ENCODE peak calls at places on chromosomes 5 and 9, in ten cellular contexts. K is HCT116, G is prostate gland, M is transverse colon, A is K562, E is GM12891, W is endothelial cell of umbilical vein, H is stomach, T is spleen, O is suprapubic skin. R is an unnamed sample.

GRCh38 chr5:142512680-142513042 is 173.2 kb downstream of the FGF1 start:
- DNase-seq in K (peak), G (no peak), M (no peak), A (no peak), E (no peak), W (no peak), H (no peak), T (no peak), O (no peak), R (no peak)

GRCh38 chr5:100595812-100596173 is 60.6 kb downstream of the FAM174A start:
- DNase-seq in K (no peak), G (no peak), M (no peak), A (no peak), E (no peak), W (no peak), H (no peak), T (no peak), O (no peak), R (no peak)

GRCh38 chr5:5040712-5041111 is 99.4 kb upstream of the ADAMTS16 start:
- DNase-seq in K (no peak), G (no peak), M (no peak), A (no peak), E (no peak), W (no peak), H (no peak), T (no peak), O (no peak), R (no peak)

GRCh38 chr9:112061152-112061740 is 113.9 kb downstream of the SUSD1 start:
- DNase-seq in K (peak), G (no peak), M (peak), A (peak), E (peak), W (peak), H (peak), T (peak), O (peak), R (peak)

GRCh38 chr5:56979968-56980367 is 28.0 kb upstream of the MIER3 start:
- DNase-seq in K (no peak), G (no peak), M (no peak), A (no peak), E (no peak), W (no peak), H (no peak), T (no peak), O (no peak), R (no peak)

GRCh38 chr5:92980491-92980890 is 600.5 kb downstream of the NR2F1-AS1 start:
- DNase-seq in K (no peak), G (no peak), M (no peak), A (no peak), E (no peak), W (no peak), H (no peak), T (no peak), O (no peak), R (no peak)

GRCh38 chr5:84384604-84385575 is at the start of gene EDIL3:
- DNase-seq in K (no peak), G (no peak), M (peak), A (no peak), E (no peak), W (peak), H (no peak), T (peak), O (no peak), R (peak)

GRCh38 chr5:126055348-126055729 is 367.9 kb upstream of the GRAMD2B start:
- DNase-seq in K (no peak), G (no peak), M (no peak), A (no peak), E (no peak), W (no peak), H (no peak), T (no peak), O (no peak), R (no peak)

GRCh38 chr5:2912741-2913140 is 161.3 kb upstream of the IRX2 start:
- DNase-seq in K (no peak), G (no peak), M (no peak), A (no peak), E (no peak), W (no peak), H (no peak), T (peak), O (no peak), R (no peak)

GRCh38 chr9:127444921-127445850 is 6.0 kb downstream of the RPL12 start:
- DNase-seq in K (no peak), G (no peak), M (no peak), A (no peak), E (no peak), W (no peak), H (no peak), T (no peak), O (no peak), R (no peak)

GRCh38 chr5:133383580-133383939 is 228.8 kb downstream of the FSTL4 start:
- DNase-seq in K (no peak), G (no peak), M (no peak), A (no peak), E (no peak), W (no peak), H (peak), T (no peak), O (no peak), R (peak)

GRCh38 chr9:116546711-116547581 is 140.2 kb upstream of the TRIM32 start:
- DNase-seq in K (no peak), G (no peak), M (no peak), A (no peak), E (no peak), W (no peak), H (no peak), T (no peak), O (no peak), R (no peak)

GRCh38 chr9:77457916-77458592 is 190.1 kb downstream of the GNA14 start:
- DNase-seq in K (peak), G (peak), M (peak), A (peak), E (peak), W (peak), H (peak), T (peak), O (no peak), R (peak)

GRCh38 chr5:143217065-143217803 is 186.3 kb downstream of the NR3C1 start:
- DNase-seq in K (no peak), G (no peak), M (no peak), A (no peak), E (no peak), W (no peak), H (no peak), T (no peak), O (no peak), R (no peak)

GRCh38 chr5:71658916-71659661 is 60.0 kb upstream of the CARTPT start:
- DNase-seq in K (no peak), G (no peak), M (no peak), A (peak), E (no peak), W (peak), H (no peak), T (no peak), O (no peak), R (no peak)

GRCh38 chr5:31390256-31390655 is 141.6 kb downstream of the DROSHA start:
- DNase-seq in K (no peak), G (no peak), M (no peak), A (no peak), E (no peak), W (no peak), H (no peak), T (no peak), O (no peak), R (no peak)

GRCh38 chr9:108162664-108163063 is 673.1 kb upstream of the KLF4 start:
- DNase-seq in K (no peak), G (no peak), M (no peak), A (no peak), E (no peak), W (no peak), H (no peak), T (no peak), O (no peak), R (no peak)

GRCh38 chr9:95015569-95015968 is 289.1 kb downstream of the AOPEP start:
- DNase-seq in K (no peak), G (no peak), M (no peak), A (no peak), E (no peak), W (no peak), H (no peak), T (no peak), O (no peak), R (no peak)

GRCh38 chr9:95017062-95017461 is 290.6 kb downstream of the AOPEP start:
- DNase-seq in K (no peak), G (no peak), M (no peak), A (no peak), E (no peak), W (no peak), H (no peak), T (no peak), O (no peak), R (no peak)

GRCh38 chr9:95017661-95018060 is 291.2 kb downstream of the AOPEP start:
- DNase-seq in K (no peak), G (no peak), M (no peak), A (no peak), E (no peak), W (no peak), H (no peak), T (no peak), O (no peak), R (no peak)

GRCh38 chr9:95021166-95021886 is 294.8 kb downstream of the AOPEP start:
- DNase-seq in K (no peak), G (no peak), M (no peak), A (no peak), E (no peak), W (no peak), H (no peak), T (no peak), O (no peak), R (no peak)

DNA sequence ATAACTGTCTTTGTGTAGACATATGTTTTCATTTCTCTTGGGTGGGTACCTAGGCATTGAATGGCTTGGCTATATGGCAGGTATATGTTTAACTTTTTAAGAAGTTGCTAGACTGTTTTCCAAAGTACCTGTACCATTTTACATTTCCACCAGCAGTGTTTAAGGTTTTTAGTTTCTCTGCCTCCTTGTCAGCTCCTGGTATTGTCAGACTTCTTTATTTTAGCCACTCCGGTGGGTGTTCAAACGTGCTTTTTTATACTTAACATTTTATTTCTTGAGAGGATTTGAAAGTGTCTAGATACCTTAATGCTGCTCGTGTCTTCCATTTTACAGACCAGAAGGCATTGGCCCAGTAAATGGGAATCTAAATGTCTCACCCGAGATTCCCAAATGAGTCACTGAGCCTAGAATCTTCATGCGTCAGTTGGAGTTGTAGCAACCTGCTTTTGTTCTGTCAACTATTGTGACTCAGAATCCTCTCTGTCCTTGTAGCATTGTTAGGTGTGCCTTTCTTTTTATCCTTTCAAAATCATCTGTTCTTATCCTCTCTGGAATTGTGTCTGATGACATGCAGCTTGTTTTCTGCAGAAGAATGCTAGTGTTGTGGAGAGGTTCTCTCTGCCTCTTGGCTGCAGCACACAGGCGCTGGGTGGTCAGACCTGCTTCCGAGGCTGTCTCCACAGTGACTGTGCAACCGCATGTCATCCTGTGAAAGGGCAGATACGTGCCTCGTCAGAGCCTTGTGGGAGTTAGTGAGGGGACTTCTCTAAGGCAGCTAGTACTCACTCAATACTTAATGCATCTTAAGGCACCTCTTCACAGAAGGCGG is 291.8 kb downstream of the AOPEP start:
- DNase-seq in K (peak), G (peak), M (no peak), A (no peak), E (no peak), W (peak), H (no peak), T (no peak), O (no peak), R (peak)
- TF ChIP-seq POLR2A in K (no peak), G (no peak), M (no peak), A (no peak), E (no peak), W (no peak), H (no peak), T (no peak), O (no peak), R (no peak)

GRCh38 chr5:156475831-156476551 is 149.0 kb downstream of the SGCD start:
- DNase-seq in K (no peak), G (no peak), M (peak), A (no peak), E (no peak), W (no peak), H (no peak), T (no peak), O (peak), R (peak)
- TF ChIP-seq POLR2AphosphoS5 in K (no peak), G (no peak), M (no peak), A (no peak), E (no peak), W (no peak), H (no peak), T (no peak), O (no peak), R (no peak)

GRCh38 chr9:93451762-93452709 is 551 bp downstream of the FAM120A start:
- DNase-seq in K (no peak), G (peak), M (peak), A (peak), E (peak), W (peak), H (peak), T (peak), O (peak), R (peak)
- TF ChIP-seq POLR2A in K (no peak), G (no peak), M (peak), A (no peak), E (peak), W (no peak), H (no peak), T (no peak), O (no peak), R (no peak)

GRCh38 chr9:137613259-137613658 is 5.5 kb upstream of the EHMT1 start:
- DNase-seq in K (no peak), G (no peak), M (no peak), A (no peak), E (no peak), W (no peak), H (no peak), T (no peak), O (no peak), R (no peak)

GRCh38 chr9:137613738-137614523 is 4.9 kb upstream of the EHMT1 start:
- DNase-seq in K (no peak), G (no peak), M (no peak), A (no peak), E (no peak), W (no peak), H (no peak), T (no peak), O (no peak), R (no peak)

GRCh38 chr9:137611623-137612609 is 6.4 kb downstream of the ARRDC1 start:
- DNase-seq in K (peak), G (peak), M (peak), A (peak), E (no peak), W (no peak), H (peak), T (no peak), O (peak), R (no peak)

GRCh38 chr9:137610944-137611343 is 5.5 kb downstream of the ARRDC1 start:
- DNase-seq in K (no peak), G (no peak), M (no peak), A (no peak), E (no peak), W (no peak), H (no peak), T (no peak), O (no peak), R (no peak)

DNA sequence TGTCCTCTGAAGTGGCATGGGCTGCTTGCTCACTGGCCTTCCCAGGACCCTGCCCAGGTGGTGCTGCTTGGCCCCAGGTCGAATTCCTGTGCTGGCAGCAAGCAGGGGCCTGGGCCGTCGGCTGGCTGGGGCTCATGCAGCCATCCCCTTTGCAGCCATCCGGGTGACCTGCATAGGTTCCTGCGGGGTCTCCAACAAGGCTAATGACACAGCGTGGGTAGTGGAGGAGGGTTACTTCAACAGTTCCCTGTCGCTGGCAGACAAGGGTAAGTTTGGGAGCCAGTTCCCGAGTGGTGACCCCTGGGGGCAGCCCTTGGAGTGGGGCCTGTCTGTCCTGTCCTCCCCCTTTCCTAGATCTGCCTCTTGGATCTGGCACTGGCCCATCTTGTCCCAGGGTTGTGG is 6.1 kb upstream of the EHMT1 start:
- DNase-seq in K (no peak), G (no peak), M (no peak), A (no peak), E (no peak), W (no peak), H (no peak), T (no peak), O (no peak), R (no peak)
- TF ChIP-seq POLR2AphosphoS5 in K (no peak), G (no peak), M (no peak), A (no peak), E (no peak), W (no peak), H (no peak), T (peak), O (no peak), R (no peak)

DNA sequence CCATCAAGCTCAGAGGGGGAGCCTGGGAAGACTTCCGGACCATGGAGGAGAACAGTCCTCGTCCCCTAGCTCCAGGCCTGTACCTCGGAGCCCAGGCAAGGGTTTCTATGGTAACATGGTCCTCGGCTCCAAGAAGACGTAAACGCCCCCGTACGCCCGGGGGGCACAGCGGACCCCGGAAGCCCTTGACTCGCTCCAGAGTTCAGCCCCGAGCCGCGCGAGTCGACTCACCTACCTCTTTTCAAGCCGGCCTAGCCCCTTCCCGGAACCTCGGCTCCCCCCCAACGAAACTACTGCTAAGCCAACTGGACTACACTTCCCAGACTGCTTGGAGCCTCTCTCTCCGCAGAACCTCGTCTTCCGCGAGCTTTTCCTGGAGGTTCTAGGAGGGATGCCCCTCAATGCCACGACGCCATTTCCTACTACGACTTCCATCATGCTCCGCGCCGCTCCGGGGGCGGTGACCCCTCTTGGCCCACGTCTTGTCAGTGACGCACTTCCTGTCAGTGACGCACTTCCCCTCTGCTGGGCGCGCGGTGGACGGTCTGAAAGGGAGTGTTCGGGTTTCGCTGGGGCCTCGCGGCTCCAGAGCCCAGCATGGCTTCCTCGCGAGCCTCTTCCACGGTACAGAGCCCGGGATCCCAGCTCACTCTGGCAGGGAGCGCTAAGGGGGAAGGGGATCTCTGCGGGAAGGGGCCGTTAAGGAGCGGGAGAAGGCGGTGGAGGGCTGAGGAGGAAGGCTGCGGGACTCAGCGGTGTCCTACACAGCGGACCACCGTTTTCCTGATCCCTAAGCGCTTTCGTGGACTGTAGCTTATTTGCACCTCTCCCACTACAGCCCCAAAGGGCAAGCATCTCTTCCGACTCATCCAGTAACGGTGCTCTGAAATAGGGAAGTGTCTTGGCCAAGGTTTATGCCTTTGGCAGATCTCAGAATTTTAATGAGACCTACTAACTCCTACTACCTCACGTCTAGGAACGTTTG is at the start of the genes CDC26 and PRPF4:
- DNase-seq in K (peak), G (peak), M (peak), A (peak), E (peak), W (peak), H (peak), T (peak), O (peak), R (peak)
- TF ChIP-seq POLR2A in K (peak), G (peak), M (peak), A (peak), E (peak), W (peak), H (no peak), T (peak), O (peak), R (peak)

GRCh38 chr5:178252258-178252657 is 19.7 kb upstream of the PHYKPL start:
- DNase-seq in K (no peak), G (no peak), M (no peak), A (no peak), E (no peak), W (no peak), H (no peak), T (no peak), O (no peak), R (no peak)
- TF ChIP-seq POLR2AphosphoS5 in K (no peak), G (no peak), M (no peak), A (no peak), E (no peak), W (no peak), H (no peak), T (peak), O (no peak), R (no peak)

R was measured in sigmoid colon.